ENCODE peak calls at places on chromosomes 7 and 10, in six cellular contexts. H is K562, B is HCT116, Z is A549, E is SK-N-SH, M is GM12878. I is an unnamed sample.

GRCh38 chr10:63522129-63522687 is 1.0 kb downstream of the REEP3 start:
- DNase-seq in H (peak; percentile 30), B (no peak), Z (peak; percentile 73), E (peak; percentile 45), M (no peak), I (no peak)

GRCh38 chr7:66315192-66315591 is 110.1 kb downstream of the TPST1 start:
- DNase-seq in H (no peak), B (no peak), Z (no peak), E (no peak), M (no peak), I (no peak)

GRCh38 chr10:69674786-69675185 is 44.7 kb downstream of the FAM241B start:
- DNase-seq in H (no peak), B (no peak), Z (no peak), E (no peak), M (no peak), I (no peak)

GRCh38 chr7:128167316-128167691 is 73.8 kb upstream of the LEP start:
- DNase-seq in H (peak; percentile 55), B (no peak), Z (peak; percentile 72), E (peak; percentile 96), M (no peak), I (no peak)

GRCh38 chr7:22855049-22855392 is 32.4 kb upstream of the TOMM7 start:
- DNase-seq in H (no peak), B (no peak), Z (peak; percentile 25), E (no peak), M (no peak), I (no peak)

GRCh38 chr7:35648367-35648766 is 46.6 kb downstream of the HERPUD2 start:
- DNase-seq in H (no peak), B (no peak), Z (no peak), E (no peak), M (no peak), I (no peak)

GRCh38 chr10:26714816-26715487 is 17.5 kb downstream of the PDSS1 start:
- DNase-seq in H (no peak), B (no peak), Z (no peak), E (no peak), M (no peak), I (no peak)

GRCh38 chr7:95843286-95843685 is 70.9 kb downstream of the DYNC1I1 start:
- DNase-seq in H (no peak), B (no peak), Z (no peak), E (peak; percentile 23), M (no peak), I (no peak)

GRCh38 chr10:98528785-98529183 is 82.0 kb upstream of the HPS1 start:
- DNase-seq in H (no peak), B (no peak), Z (no peak), E (no peak), M (no peak), I (no peak)

GRCh38 chr10:97499561-97500296 is 1.0 kb downstream of the UBTD1 start:
- DNase-seq in H (no peak), B (no peak), Z (peak; percentile 17), E (peak; percentile 39), M (no peak), I (no peak)

GRCh38 chr10:125209591-125210373 is 49.4 kb upstream of the CTBP2 start:
- DNase-seq in H (no peak), B (no peak), Z (no peak), E (no peak), M (no peak), I (no peak)

GRCh38 chr7:138608292-138608691 is 92.9 kb downstream of the SVOPL start:
- DNase-seq in H (no peak), B (no peak), Z (no peak), E (no peak), M (peak; percentile 2), I (no peak)

GRCh38 chr7:44044315-44045225 is at the start of gene DBNL:
- DNase-seq in H (peak; percentile 92), B (peak; percentile 59), Z (peak; percentile 95), E (peak; percentile 99), M (peak; percentile 45), I (peak; percentile 64)

GRCh38 chr7:42689626-42690025 is 222.2 kb downstream of the C7orf25 start:
- DNase-seq in H (no peak), B (no peak), Z (no peak), E (no peak), M (no peak), I (no peak)

GRCh38 chr10:21304198-21304597 is 221.3 kb downstream of the SKIDA1 start:
- DNase-seq in H (no peak), B (no peak), Z (no peak), E (no peak), M (no peak), I (no peak)

GRCh38 chr10:77667426-77668324 is 30.1 kb upstream of the KCNMA1 start:
- DNase-seq in H (no peak), B (no peak), Z (no peak), E (peak; percentile 27), M (peak; percentile 77), I (no peak)

GRCh38 chr10:71804067-71804466 is 30.7 kb upstream of the VSIR start:
- DNase-seq in H (no peak), B (no peak), Z (no peak), E (no peak), M (no peak), I (no peak)

GRCh38 chr7:38938589-38938988 is 29.6 kb upstream of the VPS41 start:
- DNase-seq in H (no peak), B (no peak), Z (no peak), E (no peak), M (no peak), I (no peak)

GRCh38 chr7:82264752-82265305 is 178.7 kb downstream of the CACNA2D1 start:
- DNase-seq in H (no peak), B (no peak), Z (no peak), E (no peak), M (no peak), I (no peak)

GRCh38 chr10:75254739-75255138 is 19.0 kb upstream of the COMTD1 start:
- DNase-seq in H (no peak), B (no peak), Z (no peak), E (no peak), M (no peak), I (no peak)

GRCh38 chr7:55534262-55534915 is 37.9 kb downstream of the VOPP1 start:
- DNase-seq in H (no peak), B (no peak), Z (no peak), E (no peak), M (peak; percentile 99), I (no peak)

GRCh38 chr10:101099901-101100300 is 31.2 kb upstream of the TLX1 start:
- DNase-seq in H (no peak), B (no peak), Z (no peak), E (no peak), M (no peak), I (no peak)

GRCh38 chr10:101672536-101672935 is 22.4 kb downstream of the FBXW4 start:
- DNase-seq in H (no peak), B (no peak), Z (no peak), E (no peak), M (no peak), I (no peak)

GRCh38 chr10:6228647-6229046 is 25.9 kb downstream of the PFKFB3 start:
- DNase-seq in H (no peak), B (no peak), Z (no peak), E (peak; percentile 11), M (no peak), I (no peak)

GRCh38 chr10:79067241-79068202 is 1.2 kb upstream of the ZMIZ1 start:
- DNase-seq in H (peak; percentile 95), B (peak; percentile 73), Z (peak; percentile 83), E (peak; percentile 97), M (no peak), I (no peak)
- TF ChIP-seq CTCF in H (peak; percentile 50), B (no peak), Z (no peak), E (peak; percentile 21), M (peak; percentile 19), I (no peak)

GRCh38 chr10:104028823-104029527 is 56.7 kb downstream of the COL17A1 start:
- DNase-seq in H (no peak), B (no peak), Z (no peak), E (no peak), M (no peak), I (no peak)

GRCh38 chr10:104025524-104025923 is 58.6 kb downstream of the SLK start:
- DNase-seq in H (no peak), B (no peak), Z (no peak), E (no peak), M (no peak), I (no peak)

GRCh38 chr10:104026762-104027161 is 58.9 kb downstream of the COL17A1 start:
- DNase-seq in H (no peak), B (no peak), Z (peak; percentile 31), E (no peak), M (no peak), I (no peak)

GRCh38 chr10:104029528-104029875 is 56.2 kb downstream of the COL17A1 start:
- DNase-seq in H (no peak), B (no peak), Z (no peak), E (no peak), M (no peak), I (no peak)

GRCh38 chr10:104028146-104028545 is 57.5 kb downstream of the COL17A1 start:
- DNase-seq in H (no peak), B (peak; percentile 29), Z (peak; percentile 58), E (peak; percentile 43), M (no peak), I (no peak)
- TF ChIP-seq REST in H (no peak), B (no peak), Z (no peak), E (no peak), M (no peak), I (no peak)

GRCh38 chr7:255038-255435 is 34.9 kb upstream of the FOXL3 start:
- DNase-seq in H (no peak), B (no peak), Z (no peak), E (no peak), M (no peak), I (no peak)
- H3K9me3 ChIP-seq in H (no peaks in the 10 kb centered on the region), B (peaks cover 13% of the 10 kb centered on the region), Z (peaks cover 36% of the 10 kb centered on the region), E (no peaks in the 10 kb centered on the region), M (no peaks in the 10 kb centered on the region), I (no peaks in the 10 kb centered on the region)

GRCh38 chr10:43687373-43687772 is 38.7 kb upstream of the ZNF32 start:
- DNase-seq in H (no peak), B (no peak), Z (no peak), E (no peak), M (no peak), I (no peak)

GRCh38 chr10:43688348-43688892 is 39.7 kb upstream of the ZNF32 start:
- DNase-seq in H (no peak), B (no peak), Z (no peak), E (no peak), M (no peak), I (no peak)

GRCh38 chr10:43684198-43684559 is 35.5 kb upstream of the ZNF32 start:
- DNase-seq in H (no peak), B (no peak), Z (no peak), E (no peak), M (no peak), I (no peak)

GRCh38 chr10:43685744-43686143 is 37.1 kb upstream of the ZNF32 start:
- DNase-seq in H (no peak), B (no peak), Z (no peak), E (no peak), M (no peak), I (no peak)

DNA sequence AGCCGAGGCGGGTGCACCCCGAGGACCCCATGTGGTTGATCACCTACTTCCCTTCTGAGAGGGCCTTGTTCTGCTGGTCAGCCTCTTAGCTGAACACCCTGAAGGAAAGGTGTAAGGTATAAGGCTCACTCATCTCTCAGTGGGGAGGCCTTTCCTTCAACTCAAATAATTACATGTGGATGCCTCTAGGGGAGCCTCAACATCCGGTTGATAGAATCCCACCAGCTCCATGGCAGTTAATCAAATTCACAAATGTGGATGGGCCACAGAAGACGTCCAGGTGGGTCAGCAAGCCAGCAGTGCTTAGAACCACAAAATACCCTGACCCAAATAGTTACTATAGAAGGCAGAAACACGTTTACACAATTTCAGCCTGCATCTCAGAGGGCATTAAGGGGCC is 37.7 kb upstream of the ZNF32 start:
- DNase-seq in H (no peak), B (no peak), Z (no peak), E (no peak), M (no peak), I (no peak)
- TF ChIP-seq CTCF in H (peak; percentile 32), B (peak; percentile 38), Z (no peak), E (no peak), M (no peak), I (peak; percentile 46)

GRCh38 chr10:103231047-103231551 is 14.6 kb upstream of the RPEL1 start:
- DNase-seq in H (no peak), B (peak; percentile 49), Z (peak; percentile 57), E (no peak), M (no peak), I (peak; percentile 97)
- TF ChIP-seq REST in H (no peak), B (no peak), Z (no peak), E (no peak), M (no peak), I (no peak)

I was measured in Panc1.